ENCODE peak calls at places on chromosomes 4 and X, in eight cellular contexts. C is prostate gland, M is foreskin keratinocyte, E is fibroblast of lung, O is pancreas, I is Peyer's patch, W is adrenal gland, D is lower leg skin. A is an unnamed sample.

GRCh38 chr4:41181037-41181436 is 33.3 kb downstream of the APBB2 start:
- DNase-seq in C (no peak), M (no peak), E (no peak), O (no peak), I (no peak), W (no peak), D (no peak), A (no peak)

GRCh38 chrX:38052096-38052495 is 45.7 kb downstream of the SYTL5 start:
- DNase-seq in C (no peak), M (peak; percentile 76), E (peak; percentile 90), O (no peak), I (no peak), W (no peak), D (no peak), A (peak; percentile 27)

GRCh38 chrX:151828434-151829080 is 84.1 kb upstream of the MAGEA4 start:
- DNase-seq in C (no peak), M (peak; percentile 70), E (no peak), O (no peak), I (no peak), W (no peak), D (no peak), A (no peak)

GRCh38 chr4:187922274-187922673 is 73.3 kb upstream of the ZFP42 start:
- DNase-seq in C (no peak), M (no peak), E (peak; percentile 67), O (no peak), I (no peak), W (no peak), D (no peak), A (no peak)

GRCh38 chrX:139691493-139691842 is 16.5 kb downstream of the MCF2 start:
- DNase-seq in C (no peak), M (no peak), E (no peak), O (peak; percentile 7), I (no peak), W (no peak), D (no peak), A (no peak)

GRCh38 chr4:13539047-13539720 is 5.1 kb downstream of the NKX3-2 start:
- DNase-seq in C (no peak), M (peak; percentile 9), E (no peak), O (no peak), I (no peak), W (no peak), D (no peak), A (no peak)

GRCh38 chr4:78880874-78881492 is 58.3 kb downstream of the PAQR3 start:
- DNase-seq in C (no peak), M (no peak), E (no peak), O (no peak), I (no peak), W (no peak), D (no peak), A (no peak)

GRCh38 chrX:9829308-9830267 is 43.4 kb downstream of the SHROOM2 start:
- DNase-seq in C (no peak), M (peak; percentile 94), E (peak; percentile 66), O (no peak), I (no peak), W (no peak), D (no peak), A (no peak)

GRCh38 chr4:165631912-165632311 is 241.1 kb upstream of the TLL1 start:
- DNase-seq in C (no peak), M (no peak), E (no peak), O (no peak), I (no peak), W (no peak), D (no peak), A (no peak)

GRCh38 chr4:139483000-139483399 is 29.1 kb downstream of the RAB33B start:
- DNase-seq in C (no peak), M (no peak), E (no peak), O (no peak), I (no peak), W (no peak), D (no peak), A (no peak)

GRCh38 chrX:18981124-18981807 is 2.6 kb downstream of the PHKA2 start:
- DNase-seq in C (no peak), M (no peak), E (no peak), O (no peak), I (no peak), W (no peak), D (no peak), A (no peak)

GRCh38 chr4:75723117-75723801 is 1.1 kb upstream of the USO1 start:
- DNase-seq in C (no peak), M (peak; percentile 85), E (no peak), O (no peak), I (no peak), W (no peak), D (no peak), A (no peak)

GRCh38 chr4:15414601-15415091 is 13.2 kb upstream of the C1QTNF7 start:
- DNase-seq in C (no peak), M (no peak), E (peak; percentile 68), O (no peak), I (no peak), W (no peak), D (no peak), A (no peak)

GRCh38 chr4:155564880-155565279 is 101.8 kb upstream of the GUCY1A1 start:
- DNase-seq in C (no peak), M (no peak), E (no peak), O (no peak), I (no peak), W (no peak), D (no peak), A (no peak)

GRCh38 chrX:148380614-148381561 is 119.5 kb upstream of the AFF2 start:
- DNase-seq in C (no peak), M (no peak), E (no peak), O (no peak), I (no peak), W (no peak), D (no peak), A (no peak)

DNA sequence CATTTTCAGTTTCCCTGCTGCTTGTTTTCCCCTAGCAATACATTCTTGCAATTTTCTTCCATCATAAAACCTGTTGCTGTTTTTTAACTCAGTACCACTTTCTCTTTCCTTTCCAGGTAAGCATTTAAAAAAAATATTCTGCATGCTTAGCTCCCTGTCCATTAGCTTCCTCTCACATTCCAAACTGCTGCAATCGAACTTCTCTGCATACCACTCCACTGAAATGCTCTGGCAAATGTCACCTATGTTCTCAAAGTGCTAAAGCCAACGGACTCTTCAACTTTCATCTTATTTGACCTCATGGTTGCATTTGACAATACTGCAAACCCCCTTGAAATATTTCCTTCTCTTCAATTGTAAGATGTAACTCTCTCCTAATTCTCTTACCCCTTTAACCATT is 192.7 kb downstream of the ANAPC10 start:
- DNase-seq in C (no peak), M (peak; percentile 2), E (no peak), O (no peak), I (no peak), W (no peak), D (no peak), A (no peak)
- TF ChIP-seq CTCF in C (no peak), M (no peak), E (no peak), O (no peak), I (no peak), W (no peak), D (no peak), A (no peak)

DNA sequence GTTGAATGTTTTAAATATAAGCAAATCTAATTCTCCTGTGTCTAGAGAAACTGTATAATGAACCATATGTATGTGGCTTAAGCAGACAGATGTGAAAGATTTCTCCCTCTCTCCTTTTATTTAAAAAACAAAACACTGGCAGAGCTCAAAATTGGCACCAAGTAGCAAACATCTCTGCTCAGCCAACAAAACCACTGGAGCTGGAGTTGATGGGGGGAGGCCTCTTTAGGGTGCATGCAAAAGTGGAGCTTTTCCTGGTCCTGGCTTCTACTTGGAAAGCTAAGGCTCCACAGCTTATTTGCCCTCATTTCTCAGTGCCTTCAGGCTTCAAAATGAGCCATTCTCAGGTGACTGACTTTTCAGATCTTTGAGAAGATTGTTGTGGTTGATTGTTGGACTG is 95.6 kb downstream of the REPS2 start:
- DNase-seq in C (no peak), M (no peak), E (peak; percentile 40), O (no peak), I (no peak), W (no peak), D (no peak), A (no peak)
- TF ChIP-seq CTCF in C (no peak), M (no peak), E (no peak), O (no peak), I (no peak), W (no peak), D (no peak), A (no peak)

GRCh38 chrX:2751291-2751690 is 549 bp upstream of the XG start:
- DNase-seq in C (no peak), M (peak; percentile 22), E (no peak), O (no peak), I (no peak), W (no peak), D (no peak), A (no peak)

GRCh38 chrX:2748171-2748814 is 3.5 kb upstream of the XG start:
- DNase-seq in C (no peak), M (peak; percentile 86), E (peak; percentile 16), O (no peak), I (no peak), W (no peak), D (no peak), A (no peak)

GRCh38 chrX:2748815-2749188 is 3.0 kb upstream of the XG start:
- DNase-seq in C (no peak), M (no peak), E (no peak), O (no peak), I (no peak), W (no peak), D (no peak), A (no peak)
- TF ChIP-seq CTCF in C (no peak), M (no peak), E (no peak), O (no peak), I (no peak), W (no peak), D (no peak), A (no peak)

GRCh38 chrX:46645614-46646013 is 72.0 kb downstream of the CHST7 start:
- DNase-seq in C (no peak), M (no peak), E (no peak), O (no peak), I (no peak), W (no peak), D (no peak), A (no peak)

GRCh38 chrX:46643636-46644035 is 70.1 kb downstream of the CHST7 start:
- DNase-seq in C (no peak), M (no peak), E (no peak), O (no peak), I (no peak), W (no peak), D (no peak), A (no peak)

GRCh38 chrX:46637937-46638336 is 64.4 kb downstream of the CHST7 start:
- DNase-seq in C (no peak), M (peak; percentile 4), E (no peak), O (no peak), I (no peak), W (no peak), D (no peak), A (no peak)

GRCh38 chrX:46647251-46647650 is 73.7 kb downstream of the CHST7 start:
- DNase-seq in C (no peak), M (no peak), E (no peak), O (no peak), I (no peak), W (no peak), D (no peak), A (no peak)

DNA sequence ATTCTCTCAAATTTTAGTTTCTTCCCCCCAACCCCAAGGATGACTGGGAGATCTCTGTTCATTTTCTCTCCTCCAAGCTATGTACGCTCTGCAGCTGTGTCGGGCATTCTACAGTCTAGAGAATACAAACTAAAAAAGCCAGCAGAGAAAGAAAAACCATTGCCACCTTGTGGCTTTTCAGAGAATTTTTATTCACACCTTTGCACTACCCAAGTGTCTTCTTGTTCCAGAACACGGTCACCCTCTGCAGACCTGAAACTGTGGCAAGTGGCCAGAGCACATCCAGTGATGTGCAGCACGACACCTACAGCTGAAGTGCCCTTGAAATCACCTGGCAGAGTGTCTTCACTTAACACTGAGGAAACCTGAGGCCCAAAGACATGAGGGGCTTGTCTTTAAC is 68.6 kb downstream of the CHST7 start:
- DNase-seq in C (no peak), M (peak; percentile 11), E (peak; percentile 62), O (no peak), I (no peak), W (no peak), D (no peak), A (no peak)
- TF ChIP-seq CTCF in C (peak; percentile 42), M (peak; percentile 59), E (peak; percentile 10), O (no peak), I (peak; percentile 20), W (peak; percentile 49), D (no peak), A (peak; percentile 32)